ENCODE peak calls at places on chromosomes 1 and 21, in eight cellular contexts. One of them, this sample, is unnamed.

GRCh38 chr1:2468540-2468939 is 7.5 kb upstream of the PLCH2 start:
- DNase-seq in SK-N-SH: no peak
- DNase-seq in cardiac muscle cell: no peak
- DNase-seq in mucosa of descending colon: no peak
- DNase-seq in neural progenitor cell: no peak
- DNase-seq in pancreas: no peak
- DNase-seq in WTC11: no peak
- DNase-seq in prostate gland: no peak
- DNase-seq in this sample: no peak

GRCh38 chr1:87641996-87642395 is 313.3 kb downstream of the LMO4 start:
- DNase-seq in SK-N-SH: no peak
- DNase-seq in cardiac muscle cell: no peak
- DNase-seq in mucosa of descending colon: no peak
- DNase-seq in neural progenitor cell: no peak
- DNase-seq in pancreas: no peak
- DNase-seq in WTC11: no peak
- DNase-seq in prostate gland: no peak
- DNase-seq in this sample: no peak

GRCh38 chr1:151165281-151165737 is 393 bp downstream of the LYSMD1 start:
- DNase-seq in SK-N-SH: peak; percentile 67
- DNase-seq in cardiac muscle cell: peak; percentile 70
- DNase-seq in mucosa of descending colon: peak; percentile 48
- DNase-seq in neural progenitor cell: peak; percentile 72
- DNase-seq in pancreas: peak; percentile 60
- DNase-seq in WTC11: peak; percentile 77
- DNase-seq in prostate gland: peak; percentile 35
- DNase-seq in this sample: peak; percentile 32

GRCh38 chr1:89587728-89588127 is 45.2 kb upstream of the LRRC8C start:
- DNase-seq in SK-N-SH: no peak
- DNase-seq in cardiac muscle cell: no peak
- DNase-seq in mucosa of descending colon: no peak
- DNase-seq in neural progenitor cell: no peak
- DNase-seq in pancreas: no peak
- DNase-seq in WTC11: no peak
- DNase-seq in prostate gland: no peak
- DNase-seq in this sample: no peak

GRCh38 chr21:31520506-31521163 is 138.9 kb upstream of the SOD1 start:
- DNase-seq in SK-N-SH: no peak
- DNase-seq in cardiac muscle cell: no peak
- DNase-seq in mucosa of descending colon: no peak
- DNase-seq in neural progenitor cell: no peak
- DNase-seq in pancreas: no peak
- DNase-seq in WTC11: no peak
- DNase-seq in prostate gland: no peak
- DNase-seq in this sample: no peak

GRCh38 chr21:41678944-41679343 is 87.9 kb downstream of the RIPK4 start:
- DNase-seq in SK-N-SH: peak; percentile 61
- DNase-seq in cardiac muscle cell: peak; percentile 98
- DNase-seq in mucosa of descending colon: peak; percentile 92
- DNase-seq in neural progenitor cell: peak; percentile 96
- DNase-seq in pancreas: peak; percentile 98
- DNase-seq in WTC11: peak; percentile 85
- DNase-seq in prostate gland: peak; percentile 99
- DNase-seq in this sample: peak; percentile 100

GRCh38 chr1:213541641-213542040 is 446.1 kb upstream of the PROX1 start:
- DNase-seq in SK-N-SH: no peak
- DNase-seq in cardiac muscle cell: no peak
- DNase-seq in mucosa of descending colon: no peak
- DNase-seq in neural progenitor cell: no peak
- DNase-seq in pancreas: no peak
- DNase-seq in WTC11: no peak
- DNase-seq in prostate gland: no peak
- DNase-seq in this sample: no peak

GRCh38 chr1:63487336-63488065 is 35.5 kb downstream of the ITGB3BP start:
- DNase-seq in SK-N-SH: no peak
- DNase-seq in cardiac muscle cell: peak; percentile 60
- DNase-seq in mucosa of descending colon: no peak
- DNase-seq in neural progenitor cell: no peak
- DNase-seq in pancreas: no peak
- DNase-seq in WTC11: no peak
- DNase-seq in prostate gland: peak; percentile 20
- DNase-seq in this sample: peak; percentile 48

GRCh38 chr1:172299515-172299914 is 121.0 kb upstream of the C1orf105 start:
- DNase-seq in SK-N-SH: no peak
- DNase-seq in cardiac muscle cell: no peak
- DNase-seq in mucosa of descending colon: no peak
- DNase-seq in neural progenitor cell: no peak
- DNase-seq in pancreas: no peak
- DNase-seq in WTC11: no peak
- DNase-seq in prostate gland: no peak
- DNase-seq in this sample: no peak

GRCh38 chr1:159015440-159015909 is 5.8 kb downstream of the IFI16 start:
- DNase-seq in SK-N-SH: no peak
- DNase-seq in cardiac muscle cell: peak; percentile 93
- DNase-seq in mucosa of descending colon: no peak
- DNase-seq in neural progenitor cell: no peak
- DNase-seq in pancreas: no peak
- DNase-seq in WTC11: no peak
- DNase-seq in prostate gland: peak; percentile 13
- DNase-seq in this sample: peak; percentile 96

GRCh38 chr21:34812510-34813265 is 143.9 kb downstream of the CLIC6 start:
- DNase-seq in SK-N-SH: no peak
- DNase-seq in cardiac muscle cell: peak; percentile 58
- DNase-seq in mucosa of descending colon: no peak
- DNase-seq in neural progenitor cell: no peak
- DNase-seq in pancreas: no peak
- DNase-seq in WTC11: no peak
- DNase-seq in prostate gland: no peak
- DNase-seq in this sample: peak; percentile 57

GRCh38 chr1:156257711-156258110 is 9.9 kb upstream of the PAQR6 start:
- DNase-seq in SK-N-SH: peak; percentile 44
- DNase-seq in cardiac muscle cell: no peak
- DNase-seq in mucosa of descending colon: no peak
- DNase-seq in neural progenitor cell: no peak
- DNase-seq in pancreas: no peak
- DNase-seq in WTC11: no peak
- DNase-seq in prostate gland: no peak
- DNase-seq in this sample: peak; percentile 50

GRCh38 chr1:203408485-203409229 is 57.7 kb upstream of the FMOD start:
- DNase-seq in SK-N-SH: no peak
- DNase-seq in cardiac muscle cell: peak; percentile 88
- DNase-seq in mucosa of descending colon: peak; percentile 82
- DNase-seq in neural progenitor cell: no peak
- DNase-seq in pancreas: peak; percentile 39
- DNase-seq in WTC11: no peak
- DNase-seq in prostate gland: peak; percentile 30
- DNase-seq in this sample: peak; percentile 87

GRCh38 chr1:153217744-153218416 is 496 bp downstream of the PRR9 start:
- DNase-seq in SK-N-SH: no peak
- DNase-seq in cardiac muscle cell: no peak
- DNase-seq in mucosa of descending colon: no peak
- DNase-seq in neural progenitor cell: no peak
- DNase-seq in pancreas: no peak
- DNase-seq in WTC11: no peak
- DNase-seq in prostate gland: no peak
- DNase-seq in this sample: no peak

GRCh38 chr1:50666849-50667248 is 243.6 kb upstream of the DMRTA2 start:
- DNase-seq in SK-N-SH: no peak
- DNase-seq in cardiac muscle cell: no peak
- DNase-seq in mucosa of descending colon: no peak
- DNase-seq in neural progenitor cell: no peak
- DNase-seq in pancreas: no peak
- DNase-seq in WTC11: no peak
- DNase-seq in prostate gland: no peak
- DNase-seq in this sample: no peak

GRCh38 chr1:201648066-201648910 is 109.4 kb downstream of the NAV1 start:
- DNase-seq in SK-N-SH: peak; percentile 87
- DNase-seq in cardiac muscle cell: peak; percentile 68
- DNase-seq in mucosa of descending colon: peak; percentile 69
- DNase-seq in neural progenitor cell: peak; percentile 79
- DNase-seq in pancreas: peak; percentile 75
- DNase-seq in WTC11: peak; percentile 68
- DNase-seq in prostate gland: peak; percentile 13
- DNase-seq in this sample: peak; percentile 44

GRCh38 chr1:26322042-26322331 is 4.2 kb downstream of the CD52 start:
- DNase-seq in SK-N-SH: no peak
- DNase-seq in cardiac muscle cell: no peak
- DNase-seq in mucosa of descending colon: no peak
- DNase-seq in neural progenitor cell: no peak
- DNase-seq in pancreas: no peak
- DNase-seq in WTC11: no peak
- DNase-seq in prostate gland: no peak
- DNase-seq in this sample: no peak

GRCh38 chr1:41954533-41954944 is 35.8 kb upstream of the HIVEP3 start:
- DNase-seq in SK-N-SH: no peak
- DNase-seq in cardiac muscle cell: peak; percentile 97
- DNase-seq in mucosa of descending colon: no peak
- DNase-seq in neural progenitor cell: no peak
- DNase-seq in pancreas: no peak
- DNase-seq in WTC11: peak; percentile 22
- DNase-seq in prostate gland: no peak
- DNase-seq in this sample: peak; percentile 71

GRCh38 chr21:17118638-17119384 is 394.0 kb upstream of the CXADR start:
- DNase-seq in SK-N-SH: no peak
- DNase-seq in cardiac muscle cell: peak; percentile 25
- DNase-seq in mucosa of descending colon: no peak
- DNase-seq in neural progenitor cell: no peak
- DNase-seq in pancreas: no peak
- DNase-seq in WTC11: no peak
- DNase-seq in prostate gland: no peak
- DNase-seq in this sample: no peak

GRCh38 chr21:25307489-25307888 is 299.8 kb downstream of the MRPL39 start:
- DNase-seq in SK-N-SH: no peak
- DNase-seq in cardiac muscle cell: no peak
- DNase-seq in mucosa of descending colon: no peak
- DNase-seq in neural progenitor cell: no peak
- DNase-seq in pancreas: no peak
- DNase-seq in WTC11: no peak
- DNase-seq in prostate gland: no peak
- DNase-seq in this sample: no peak

GRCh38 chr1:237320890-237321289 is 278.9 kb downstream of the RYR2 start:
- DNase-seq in SK-N-SH: no peak
- DNase-seq in cardiac muscle cell: no peak
- DNase-seq in mucosa of descending colon: no peak
- DNase-seq in neural progenitor cell: no peak
- DNase-seq in pancreas: no peak
- DNase-seq in WTC11: no peak
- DNase-seq in prostate gland: no peak
- DNase-seq in this sample: no peak

GRCh38 chr1:237318748-237319147 is 276.8 kb downstream of the RYR2 start:
- DNase-seq in SK-N-SH: no peak
- DNase-seq in cardiac muscle cell: no peak
- DNase-seq in mucosa of descending colon: no peak
- DNase-seq in neural progenitor cell: no peak
- DNase-seq in pancreas: no peak
- DNase-seq in WTC11: no peak
- DNase-seq in prostate gland: no peak
- DNase-seq in this sample: no peak

DNA sequence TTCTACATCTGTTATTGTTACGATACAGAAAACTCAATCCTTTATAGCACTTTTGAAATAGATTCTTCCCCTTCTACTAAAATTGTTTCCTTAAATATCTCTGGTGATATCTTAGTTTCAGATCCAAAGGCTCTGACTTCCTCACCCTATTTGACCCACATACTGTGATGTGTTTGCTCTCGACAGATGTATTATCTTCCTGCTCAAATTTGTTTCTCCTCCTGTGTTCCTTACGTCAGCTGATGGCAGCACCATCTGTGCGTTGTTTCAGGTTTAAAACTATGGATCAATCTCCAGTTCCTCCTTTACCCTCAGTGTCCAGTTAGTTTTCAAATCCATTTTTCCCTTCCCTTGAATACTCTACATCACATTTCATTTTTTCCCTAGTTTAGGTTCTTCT is 274.4 kb downstream of the RYR2 start:
- DNase-seq in SK-N-SH: no peak
- DNase-seq in cardiac muscle cell: no peak
- DNase-seq in mucosa of descending colon: no peak
- DNase-seq in neural progenitor cell: no peak
- DNase-seq in pancreas: no peak
- DNase-seq in WTC11: no peak
- DNase-seq in prostate gland: no peak
- DNase-seq in this sample: no peak
- TF ChIP-seq CTCF in SK-N-SH: no peak
- TF ChIP-seq CTCF in cardiac muscle cell: no peak
- TF ChIP-seq CTCF in mucosa of descending colon: no peak
- TF ChIP-seq CTCF in neural progenitor cell: no peak
- TF ChIP-seq CTCF in pancreas: no peak
- TF ChIP-seq CTCF in WTC11: no peak
- TF ChIP-seq CTCF in prostate gland: no peak
- TF ChIP-seq CTCF in this sample: no peak

GRCh38 chr21:29155118-29155932 is 24.9 kb downstream of the MAP3K7CL start:
- DNase-seq in SK-N-SH: peak; percentile 11
- DNase-seq in cardiac muscle cell: peak; percentile 95
- DNase-seq in mucosa of descending colon: no peak
- DNase-seq in neural progenitor cell: peak; percentile 41
- DNase-seq in pancreas: no peak
- DNase-seq in WTC11: peak; percentile 25
- DNase-seq in prostate gland: peak; percentile 68
- DNase-seq in this sample: peak; percentile 52
- TF ChIP-seq CTCF in SK-N-SH: no peak
- TF ChIP-seq CTCF in cardiac muscle cell: peak; percentile 10
- TF ChIP-seq CTCF in mucosa of descending colon: no peak
- TF ChIP-seq CTCF in neural progenitor cell: no peak
- TF ChIP-seq CTCF in pancreas: no peak
- TF ChIP-seq CTCF in WTC11: no peak
- TF ChIP-seq CTCF in prostate gland: no peak
- TF ChIP-seq CTCF in this sample: no peak

GRCh38 chr1:74223453-74223852 is 11.7 kb upstream of the TNNI3K start:
- DNase-seq in SK-N-SH: no peak
- DNase-seq in cardiac muscle cell: no peak
- DNase-seq in mucosa of descending colon: no peak
- DNase-seq in neural progenitor cell: no peak
- DNase-seq in pancreas: no peak
- DNase-seq in WTC11: no peak
- DNase-seq in prostate gland: no peak
- DNase-seq in this sample: no peak
- TF ChIP-seq CTCF in SK-N-SH: no peak
- TF ChIP-seq CTCF in cardiac muscle cell: no peak
- TF ChIP-seq CTCF in mucosa of descending colon: no peak
- TF ChIP-seq CTCF in neural progenitor cell: no peak
- TF ChIP-seq CTCF in pancreas: no peak
- TF ChIP-seq CTCF in WTC11: no peak
- TF ChIP-seq CTCF in prostate gland: no peak
- TF ChIP-seq CTCF in this sample: no peak

DNA sequence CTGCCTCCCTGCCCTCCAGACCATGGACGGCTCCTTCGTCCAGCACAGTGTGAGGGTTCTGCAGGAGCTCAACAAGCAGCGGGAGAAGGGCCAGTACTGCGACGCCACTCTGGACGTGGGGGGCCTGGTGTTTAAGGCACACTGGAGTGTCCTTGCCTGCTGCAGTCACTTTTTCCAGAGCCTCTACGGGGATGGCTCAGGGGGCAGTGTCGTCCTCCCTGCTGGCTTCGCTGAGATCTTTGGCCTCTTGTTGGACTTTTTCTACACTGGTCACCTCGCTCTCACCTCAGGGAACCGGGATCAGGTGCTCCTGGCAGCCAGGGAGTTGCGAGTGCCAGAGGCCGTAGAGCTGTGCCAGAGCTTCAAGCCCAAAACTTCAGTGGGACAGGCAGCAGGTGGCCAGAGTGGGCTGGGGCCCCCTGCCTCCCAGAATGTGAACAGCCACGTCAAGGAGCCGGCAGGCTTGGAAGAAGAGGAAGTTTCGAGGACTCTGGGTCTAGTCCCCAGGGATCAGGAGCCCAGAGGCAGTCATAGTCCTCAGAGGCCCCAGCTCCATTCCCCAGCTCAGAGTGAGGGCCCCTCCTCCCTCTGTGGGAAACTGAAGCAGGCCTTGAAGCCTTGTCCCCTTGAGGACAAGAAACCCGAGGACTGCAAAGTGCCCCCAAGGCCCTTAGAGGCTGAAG is 935 bp downstream of the ZBTB48 start:
- DNase-seq in SK-N-SH: peak; percentile 46
- DNase-seq in cardiac muscle cell: no peak
- DNase-seq in mucosa of descending colon: no peak
- DNase-seq in neural progenitor cell: peak; percentile 18
- DNase-seq in pancreas: no peak
- DNase-seq in WTC11: no peak
- DNase-seq in prostate gland: no peak
- DNase-seq in this sample: no peak
- TF ChIP-seq CTCF in SK-N-SH: peak; percentile 11
- TF ChIP-seq CTCF in cardiac muscle cell: no peak
- TF ChIP-seq CTCF in mucosa of descending colon: no peak
- TF ChIP-seq CTCF in neural progenitor cell: no peak
- TF ChIP-seq CTCF in pancreas: no peak
- TF ChIP-seq CTCF in WTC11: no peak
- TF ChIP-seq CTCF in prostate gland: no peak
- TF ChIP-seq CTCF in this sample: no peak